ENCODE peak calls at places on chromosome 7, in five cellular contexts. L, T, B, U and X are unnamed samples.

GRCh38 chr7:157479326-157479725 is 142.5 kb downstream of the DNAJB6 start:
- DNase-seq in L (peak), T (no peak), B (no peak), U (no peak), X (no peak)

GRCh38 chr7:4226166-4226857 is 455.8 kb upstream of the FOXK1 start:
- DNase-seq in L (peak), T (no peak), B (peak), U (no peak), X (no peak)

GRCh38 chr7:26549281-26549943 is 257.8 kb downstream of the SNX10 start:
- DNase-seq in L (no peak), T (peak), B (no peak), U (peak), X (no peak)

GRCh38 chr7:98869001-98869373 is 827 bp downstream of the TMEM130 start:
- DNase-seq in L (no peak), T (no peak), B (no peak), U (no peak), X (no peak)

GRCh38 chr7:112510032-112510742 is 29.4 kb downstream of the LSMEM1 start:
- DNase-seq in L (peak), T (no peak), B (no peak), U (no peak), X (peak)

GRCh38 chr7:38863609-38864291 is 45.2 kb downstream of the VPS41 start:
- DNase-seq in L (peak), T (peak), B (no peak), U (peak), X (no peak)

GRCh38 chr7:113730309-113730955 is 188.4 kb downstream of the PPP1R3A start:
- DNase-seq in L (no peak), T (no peak), B (no peak), U (no peak), X (peak)

GRCh38 chr7:73728551-73728950 is 9.1 kb upstream of the STX1A start:
- DNase-seq in L (no peak), T (no peak), B (no peak), U (no peak), X (no peak)

GRCh38 chr7:7122701-7123281 is 59.6 kb upstream of the C1GALT1 start:
- DNase-seq in L (no peak), T (no peak), B (no peak), U (no peak), X (peak)

GRCh38 chr7:149690688-149691446 is 82.5 kb downstream of the ZNF467 start:
- DNase-seq in L (peak), T (peak), B (peak), U (peak), X (peak)

GRCh38 chr7:117705630-117706029 is 167.6 kb downstream of the CTTNBP2 start:
- DNase-seq in L (no peak), T (no peak), B (no peak), U (no peak), X (peak)

GRCh38 chr7:17640730-17641377 is 299.4 kb downstream of the SNX13 start:
- DNase-seq in L (peak), T (peak), B (peak), U (peak), X (no peak)

GRCh38 chr7:50474382-50475155 is 24.4 kb upstream of the FIGNL1 start:
- DNase-seq in L (no peak), T (no peak), B (no peak), U (no peak), X (no peak)

GRCh38 chr7:65832281-65832680 is 40.6 kb upstream of the VKORC1L1 start:
- DNase-seq in L (peak), T (no peak), B (peak), U (no peak), X (peak)

GRCh38 chr7:67343566-67343965 is 346.9 kb downstream of the TYW1 start:
- DNase-seq in L (peak), T (no peak), B (no peak), U (no peak), X (no peak)

GRCh38 chr7:151461942-151462230 is 21.9 kb upstream of the CRYGN start:
- DNase-seq in L (peak), T (no peak), B (no peak), U (no peak), X (no peak)

GRCh38 chr7:151457534-151457933 is 17.6 kb upstream of the CRYGN start:
- DNase-seq in L (peak), T (no peak), B (no peak), U (no peak), X (no peak)

GRCh38 chr7:151461096-151461941 is 21.4 kb upstream of the CRYGN start:
- DNase-seq in L (peak), T (no peak), B (no peak), U (no peak), X (no peak)

GRCh38 chr7:151460474-151460855 is 20.5 kb upstream of the CRYGN start:
- DNase-seq in L (peak), T (no peak), B (no peak), U (peak), X (no peak)

GRCh38 chr7:151459726-151460473 is 20.0 kb upstream of the CRYGN start:
- DNase-seq in L (peak), T (peak), B (no peak), U (peak), X (peak)
- H3K4me3 ChIP-seq in L (no peak), T (peak), B (no peak), U (no peak), X (peak)

DNA sequence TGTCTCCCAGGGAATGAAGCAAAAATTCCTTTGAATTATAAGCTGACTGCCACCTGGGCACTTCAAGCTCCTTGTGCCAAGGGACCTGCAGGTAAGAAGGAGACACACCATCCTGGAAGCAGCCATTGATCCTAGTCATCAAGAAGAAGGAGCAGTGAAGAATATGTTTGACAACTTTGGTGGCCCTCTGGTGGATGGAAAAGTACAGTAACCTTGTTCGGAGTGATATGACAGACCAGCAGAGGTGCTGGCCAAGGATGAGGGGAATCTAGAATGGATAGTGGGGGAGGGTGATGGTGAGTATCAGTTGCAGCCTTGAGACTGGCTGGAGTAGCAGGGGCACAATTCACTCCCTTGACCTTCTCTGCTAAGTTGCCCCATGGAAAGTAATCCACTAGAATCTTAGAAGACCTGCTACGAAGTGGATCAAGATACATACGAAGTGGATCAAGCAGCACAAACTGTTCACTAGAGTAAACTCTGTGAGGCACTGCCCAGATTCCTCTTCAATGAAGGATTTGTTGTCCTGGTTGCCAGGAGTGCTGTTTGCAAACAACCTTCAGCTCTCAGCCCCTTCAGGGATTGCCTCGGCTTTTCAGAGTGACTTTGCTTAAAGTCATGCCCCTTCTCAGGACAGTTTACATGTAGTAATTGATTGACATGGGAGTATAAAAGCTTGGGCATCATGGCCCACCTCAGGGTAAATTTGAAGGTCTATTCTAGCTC is 44.8 kb upstream of the ORC5 start:
- DNase-seq in L (peak), T (no peak), B (peak), U (no peak), X (no peak)
- TF ChIP-seq CTCF in L (peak), T (no peak), B (peak), U (no peak), X (peak)

GRCh38 chr7:139078399-139078798 is 31.1 kb downstream of the ZC3HAV1 start:
- DNase-seq in L (no peak), T (no peak), B (no peak), U (no peak), X (peak)

GRCh38 chr7:139078911-139079310 is 30.6 kb downstream of the ZC3HAV1 start:
- DNase-seq in L (peak), T (no peak), B (no peak), U (no peak), X (no peak)

GRCh38 chr7:139075871-139076686 is 33.4 kb downstream of the ZC3HAV1 start:
- DNase-seq in L (no peak), T (no peak), B (no peak), U (no peak), X (no peak)

GRCh38 chr7:139071683-139072082 is 35.8 kb upstream of the ZC3HAV1L start:
- DNase-seq in L (no peak), T (no peak), B (no peak), U (no peak), X (no peak)

GRCh38 chr7:139075031-139075652 is 34.4 kb downstream of the ZC3HAV1 start:
- DNase-seq in L (peak), T (peak), B (peak), U (peak), X (peak)
- H3K4me3 ChIP-seq in L (no peak), T (no peak), B (no peak), U (no peak), X (no peak)

DNA sequence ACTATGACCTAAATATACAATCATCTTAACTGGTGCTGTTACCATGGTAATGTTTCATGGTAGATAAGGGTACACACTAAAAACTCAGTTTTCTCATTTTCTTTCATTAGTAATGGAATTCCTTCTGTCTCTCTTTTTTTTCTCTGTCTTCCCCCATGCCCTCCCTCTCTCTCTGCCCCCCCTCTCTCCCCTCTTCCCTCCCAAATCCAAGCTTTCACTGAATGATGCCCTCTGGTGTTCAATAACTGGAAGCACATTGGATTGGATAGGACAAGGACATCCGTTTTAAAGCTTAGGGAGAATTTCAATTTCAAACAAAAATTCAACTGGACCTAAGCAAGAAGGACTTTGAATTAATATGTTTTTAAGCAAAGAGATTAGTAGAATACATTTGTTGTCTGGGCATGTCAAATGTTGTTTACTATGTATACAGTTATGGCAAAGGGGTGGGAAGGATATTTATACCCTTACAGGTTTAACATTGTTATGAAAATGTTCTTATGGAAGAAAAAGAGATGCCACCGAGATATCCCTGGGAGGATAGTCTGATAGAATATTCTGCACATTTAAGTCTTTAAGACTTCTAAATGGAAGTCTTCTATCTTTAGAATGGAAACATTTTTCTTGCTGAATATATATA is 6.1 kb downstream of the CHRM2 start:
- DNase-seq in L (no peak), T (no peak), B (peak), U (no peak), X (no peak)
- TF ChIP-seq CTCF in L (peak), T (no peak), B (peak), U (no peak), X (peak)

GRCh38 chr7:2287742-2288141 is 26.5 kb downstream of the SNX8 start:
- DNase-seq in L (no peak), T (no peak), B (no peak), U (no peak), X (no peak)
- H3K4me3 ChIP-seq in L (no peak), T (no peak), B (no peak), U (no peak), X (no peak)

GRCh38 chr7:141264511-141264910 is 190.6 kb downstream of the TMEM178B start:
- DNase-seq in L (no peak), T (no peak), B (no peak), U (no peak), X (no peak)

GRCh38 chr7:141263983-141264382 is 190.1 kb downstream of the TMEM178B start:
- DNase-seq in L (no peak), T (no peak), B (no peak), U (no peak), X (no peak)

GRCh38 chr7:141265668-141266067 is 191.8 kb downstream of the TMEM178B start:
- DNase-seq in L (no peak), T (no peak), B (no peak), U (no peak), X (no peak)

GRCh38 chr7:141263508-141263907 is 189.6 kb downstream of the TMEM178B start:
- DNase-seq in L (no peak), T (no peak), B (no peak), U (no peak), X (no peak)

GRCh38 chr7:141262101-141262819 is 188.4 kb downstream of the TMEM178B start:
- DNase-seq in L (peak), T (no peak), B (peak), U (no peak), X (no peak)
- TF ChIP-seq CTCF in L (peak), T (no peak), B (peak), U (no peak), X (peak)